ENCODE peak calls at places on chromosomes 5 and 9, in five cellular contexts. G, H, Z, C and E are unnamed samples.

GRCh38 chr9:126623314-126623666 is 9.6 kb downstream of the LMX1B start:
- DNase-seq in Z (no peak), H (no peak), G (no peak), C (no peak), E (no peak)

GRCh38 chr5:157915638-157916037 is 56.7 kb upstream of the CLINT1 start:
- DNase-seq in H (no peak), G (peak; percentile 96), Z (peak; percentile 70), C (no peak), E (peak; percentile 67)

GRCh38 chr9:16515879-16516289 is 354.6 kb downstream of the BNC2 start:
- DNase-seq in H (peak; percentile 62), C (no peak), Z (no peak), G (no peak), E (no peak)

GRCh38 chr5:16871746-16872339 is 64.2 kb downstream of the MYO10 start:
- DNase-seq in Z (no peak), G (no peak), H (no peak), C (no peak), E (no peak)

GRCh38 chr9:8703904-8704303 is 904.3 kb upstream of the DMAC1 start:
- DNase-seq in H (no peak), Z (no peak), G (no peak), C (no peak), E (no peak)

GRCh38 chr5:119340597-119341218 is 15.1 kb upstream of the TNFAIP8 start:
- DNase-seq in C (no peak), G (no peak), Z (peak; percentile 70), H (no peak), E (no peak)

GRCh38 chr5:115398726-115399125 is 102.3 kb upstream of the CCDC112 start:
- DNase-seq in H (no peak), Z (no peak), C (no peak), G (no peak), E (no peak)

GRCh38 chr9:93154293-93154903 is 20.3 kb upstream of the NINJ1 start:
- DNase-seq in H (no peak), G (no peak), C (peak; percentile 75), Z (peak; percentile 48), E (no peak)

GRCh38 chr5:145939532-145940065 is 3.2 kb downstream of the SH3RF2 start:
- DNase-seq in C (no peak), Z (no peak), G (no peak), H (no peak), E (no peak)

GRCh38 chr9:13049223-13049622 is 230.3 kb downstream of the MPDZ start:
- DNase-seq in Z (no peak), H (no peak), C (no peak), G (no peak), E (no peak)

GRCh38 chr5:88676637-88677481 is 206.1 kb downstream of the MEF2C start:
- DNase-seq in C (no peak), H (no peak), G (no peak), Z (no peak), E (no peak)

GRCh38 chr5:98349251-98349989 is 424.0 kb upstream of the RGMB start:
- DNase-seq in Z (no peak), H (peak; percentile 15), G (no peak), C (no peak), E (no peak)

GRCh38 chr5:32153723-32154122 is 20.4 kb downstream of the GOLPH3 start:
- DNase-seq in G (no peak), C (no peak), Z (no peak), H (no peak), E (no peak)

GRCh38 chr9:82445556-82445955 is 457.0 kb downstream of the SPATA31D1 start:
- DNase-seq in H (no peak), G (no peak), C (no peak), Z (no peak), E (no peak)

GRCh38 chr9:133604856-133605255 is 4.3 kb downstream of the FAM163B start:
- DNase-seq in G (no peak), H (no peak), Z (no peak), C (peak; percentile 49), E (no peak)

GRCh38 chr5:164027738-164028137 is 522.3 kb downstream of the MAT2B start:
- DNase-seq in C (no peak), G (no peak), Z (no peak), H (no peak), E (no peak)

GRCh38 chr5:125717209-125717608 is 706.0 kb upstream of the GRAMD2B start:
- DNase-seq in C (no peak), H (no peak), Z (no peak), G (no peak), E (no peak)

GRCh38 chr5:135359374-135360165 is 39.5 kb downstream of the MACROH2A1 start:
- DNase-seq in H (no peak), C (no peak), Z (no peak), G (no peak), E (no peak)

GRCh38 chr5:149452007-149452664 is 73.0 kb upstream of the IL17B start:
- DNase-seq in Z (peak; percentile 82), C (no peak), G (peak; percentile 84), H (no peak), E (no peak)

GRCh38 chr9:20243866-20244647 is 378.2 kb downstream of the MLLT3 start:
- DNase-seq in G (no peak), C (no peak), Z (no peak), H (no peak), E (no peak)

GRCh38 chr5:9546973-9547947 is 1.4 kb upstream of the SEMA5A start:
- DNase-seq in C (peak; percentile 61), G (no peak), Z (peak; percentile 55), H (no peak), E (no peak)

GRCh38 chr9:34633851-34634550 is 3.6 kb downstream of the SIGMAR1 start:
- DNase-seq in G (peak; percentile 65), H (no peak), C (no peak), Z (peak; percentile 66), E (no peak)

GRCh38 chr9:127862075-127863011 is 7.9 kb upstream of the ENG start:
- DNase-seq in H (no peak), G (peak; percentile 57), Z (peak; percentile 80), C (peak; percentile 86), E (peak; percentile 80)

GRCh38 chr5:16051246-16051645 is 128.3 kb downstream of the MARCHF11 start:
- DNase-seq in C (no peak), H (no peak), G (no peak), Z (no peak), E (no peak)

GRCh38 chr5:134851307-134851923 is 5.6 kb downstream of the C5orf24 start:
- DNase-seq in G (no peak), C (no peak), Z (no peak), H (no peak), E (no peak)

GRCh38 chr5:36945687-36946086 is 69.1 kb downstream of the NIPBL start:
- DNase-seq in H (no peak), C (no peak), Z (no peak), G (no peak), E (no peak)

GRCh38 chr5:97570242-97570641 is 387.2 kb upstream of the RIOK2 start:
- DNase-seq in Z (no peak), C (no peak), G (no peak), H (no peak), E (no peak)

GRCh38 chr5:135999396-136000139 is 29.2 kb upstream of the TGFBI start:
- DNase-seq in G (no peak), H (no peak), Z (no peak), C (no peak), E (no peak)

GRCh38 chr5:72908666-72909065 is 47.2 kb upstream of the FCHO2 start:
- DNase-seq in C (no peak), Z (no peak), H (no peak), G (no peak), E (no peak)

GRCh38 chr5:136776022-136776927 is 410.9 kb upstream of the TRPC7 start:
- DNase-seq in H (no peak), Z (no peak), C (no peak), G (no peak), E (no peak)

GRCh38 chr5:40860711-40861110 is 19.5 kb downstream of the CARD6 start:
- DNase-seq in C (no peak), Z (no peak), G (no peak), H (no peak), E (no peak)

GRCh38 chr9:33823801-33824200 is 6.8 kb downstream of the UBE2R2 start:
- DNase-seq in G (no peak), C (no peak), H (no peak), Z (no peak), E (no peak)

GRCh38 chr5:39024005-39024404 is 50.2 kb downstream of the RICTOR start:
- DNase-seq in Z (no peak), C (no peak), H (no peak), G (no peak), E (no peak)

GRCh38 chr5:14859980-14860379 is 11.6 kb downstream of the ANKH start:
- DNase-seq in G (no peak), Z (no peak), H (no peak), C (no peak), E (no peak)

GRCh38 chr5:26921439-26921838 is 116.9 kb downstream of the CDH9 start:
- DNase-seq in G (no peak), H (no peak), Z (no peak), C (no peak), E (no peak)

DNA sequence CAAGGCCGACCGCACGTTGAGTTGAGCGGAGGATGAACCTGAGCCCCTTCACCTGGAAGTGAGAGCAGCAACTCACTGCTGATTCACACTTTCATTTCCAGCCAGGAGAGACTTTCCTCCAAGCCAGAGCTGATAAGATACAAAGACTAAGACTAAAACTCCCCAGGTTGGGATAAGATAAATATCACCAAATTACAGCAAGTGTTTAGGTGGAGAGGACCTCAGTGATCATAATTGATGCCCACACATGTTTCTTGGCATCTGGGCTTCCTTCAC is 6.4 kb upstream of the NKD2 start:
- DNase-seq in Z (no peak), C (no peak), H (no peak), G (no peak), E (no peak)
- H3K27me3 ChIP-seq in Z (peaks cover 26% of the 10 kb centered on the region), C (no peaks in the 10 kb centered on the region), H (peaks cover 38% of the 10 kb centered on the region), G (peaks cover 50% of the 10 kb centered on the region), E (peaks cover 11% of the 10 kb centered on the region)

GRCh38 chr5:1010641-1011046 is 2.0 kb downstream of the NKD2 start:
- DNase-seq in G (no peak), H (no peak), Z (no peak), C (no peak), E (peak; percentile 51)
- H3K36me3 ChIP-seq in G (no peaks in the 10 kb centered on the region), H (no peaks in the 10 kb centered on the region), Z (no peaks in the 10 kb centered on the region), C (no peaks in the 10 kb centered on the region), E (no peaks in the 10 kb centered on the region)

DNA sequence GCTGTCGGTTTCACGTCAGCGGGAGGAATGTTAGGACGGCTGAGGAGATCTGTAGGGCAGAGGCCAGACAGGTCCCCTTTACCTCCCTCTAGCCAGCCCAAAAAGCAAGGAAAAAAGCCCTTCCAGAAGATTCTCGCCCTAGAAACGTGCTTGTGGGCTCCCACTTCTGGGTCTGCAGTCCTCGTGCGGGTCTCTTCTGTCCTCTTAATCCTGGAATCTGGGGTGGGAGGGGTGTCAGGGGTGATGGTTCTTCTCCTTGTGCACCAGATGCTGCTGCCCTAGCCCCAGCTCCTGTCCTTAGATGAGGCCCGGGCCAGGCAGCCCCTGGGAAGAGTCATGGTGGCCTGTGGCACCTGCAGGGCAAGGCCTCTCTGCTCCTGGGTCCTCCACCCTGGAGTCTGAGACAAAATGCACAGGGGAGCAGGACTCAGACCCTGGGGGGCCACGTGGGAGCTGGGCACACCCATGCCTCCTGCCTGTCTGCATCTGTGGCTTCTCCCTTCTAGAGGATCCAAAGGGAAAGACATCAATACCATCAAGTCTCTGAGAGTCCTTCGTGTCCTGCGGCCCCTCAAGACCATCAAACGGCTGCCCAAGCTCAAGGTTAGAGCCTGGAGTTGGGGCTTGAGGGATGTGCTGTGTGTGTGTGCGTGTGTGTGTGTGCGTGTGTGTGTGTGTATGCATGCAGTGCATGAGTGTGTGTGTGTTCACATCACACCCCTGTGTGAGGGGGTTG is 174.2 kb downstream of the CACNA1B start:
- DNase-seq in C (no peak), Z (no peak), G (peak; percentile 5), H (no peak), E (peak; percentile 69)
- TF ChIP-seq EP300 in C (no peak), Z (no peak), G (no peak), H (no peak), E (no peak)

GRCh38 chr5:140632366-140633080 is 452 bp downstream of the CD14 start:
- DNase-seq in H (no peak), G (peak; percentile 58), Z (peak; percentile 63), C (peak; percentile 90), E (peak; percentile 82)
- H3K27me3 ChIP-seq in H (no peaks in the 10 kb centered on the region), G (no peaks in the 10 kb centered on the region), Z (no peaks in the 10 kb centered on the region), C (no peaks in the 10 kb centered on the region), E (no peaks in the 10 kb centered on the region)